ENCODE peak calls at places on chromosomes 12 and 14, in six cellular contexts. One of them, this sample, is unnamed.

GRCh38 chr12:48001426-48002178 is 2.7 kb downstream of the COL2A1 start:
- DNase-seq in GM13977: peak
- DNase-seq in ELR: peak
- DNase-seq in K562: no peak
- DNase-seq in effector CD4-positive, alpha-beta T cell: no peak
- DNase-seq in EH: peak
- DNase-seq in this sample: no peak

GRCh38 chr12:122203301-122203967 is at the start of gene B3GNT4:
- DNase-seq in GM13977: peak
- DNase-seq in ELR: peak
- DNase-seq in K562: peak
- DNase-seq in effector CD4-positive, alpha-beta T cell: peak
- DNase-seq in EH: peak
- DNase-seq in this sample: peak

GRCh38 chr12:92470608-92471021 is 232.2 kb upstream of the PLEKHG7 start:
- DNase-seq in GM13977: no peak
- DNase-seq in ELR: no peak
- DNase-seq in K562: no peak
- DNase-seq in effector CD4-positive, alpha-beta T cell: no peak
- DNase-seq in EH: no peak
- DNase-seq in this sample: no peak

GRCh38 chr12:12883369-12884001 is 7.9 kb upstream of the GPRC5A start:
- DNase-seq in GM13977: no peak
- DNase-seq in ELR: peak
- DNase-seq in K562: peak
- DNase-seq in effector CD4-positive, alpha-beta T cell: no peak
- DNase-seq in EH: peak
- DNase-seq in this sample: no peak

GRCh38 chr12:3667485-3667884 is 85.4 kb downstream of the CRACR2A start:
- DNase-seq in GM13977: no peak
- DNase-seq in ELR: no peak
- DNase-seq in K562: no peak
- DNase-seq in effector CD4-positive, alpha-beta T cell: no peak
- DNase-seq in EH: no peak
- DNase-seq in this sample: no peak

GRCh38 chr14:33839193-33840076 is 111.4 kb downstream of the EGLN3 start:
- DNase-seq in GM13977: peak
- DNase-seq in ELR: peak
- DNase-seq in K562: peak
- DNase-seq in effector CD4-positive, alpha-beta T cell: no peak
- DNase-seq in EH: peak
- DNase-seq in this sample: no peak

GRCh38 chr12:32107376-32108267 is 975 bp downstream of the BICD1 start:
- DNase-seq in GM13977: peak
- DNase-seq in ELR: peak
- DNase-seq in K562: peak
- DNase-seq in effector CD4-positive, alpha-beta T cell: no peak
- DNase-seq in EH: peak
- DNase-seq in this sample: no peak

GRCh38 chr14:54782803-54783659 is 119.6 kb downstream of the GCH1 start:
- DNase-seq in GM13977: peak
- DNase-seq in ELR: no peak
- DNase-seq in K562: no peak
- DNase-seq in effector CD4-positive, alpha-beta T cell: no peak
- DNase-seq in EH: no peak
- DNase-seq in this sample: no peak

GRCh38 chr14:96267336-96267735 is 11.3 kb downstream of the BDKRB1 start:
- DNase-seq in GM13977: no peak
- DNase-seq in ELR: peak
- DNase-seq in K562: no peak
- DNase-seq in effector CD4-positive, alpha-beta T cell: no peak
- DNase-seq in EH: peak
- DNase-seq in this sample: no peak

GRCh38 chr12:100404769-100405407 is 48.0 kb downstream of the SLC17A8 start:
- DNase-seq in GM13977: peak
- DNase-seq in ELR: peak
- DNase-seq in K562: peak
- DNase-seq in effector CD4-positive, alpha-beta T cell: no peak
- DNase-seq in EH: peak
- DNase-seq in this sample: no peak

GRCh38 chr14:103733651-103734050 is 18.0 kb downstream of the ZFYVE21 start:
- DNase-seq in GM13977: no peak
- DNase-seq in ELR: peak
- DNase-seq in K562: no peak
- DNase-seq in effector CD4-positive, alpha-beta T cell: no peak
- DNase-seq in EH: peak
- DNase-seq in this sample: no peak

GRCh38 chr14:80211143-80212024 is at the start of gene DIO2:
- DNase-seq in GM13977: no peak
- DNase-seq in ELR: peak
- DNase-seq in K562: no peak
- DNase-seq in effector CD4-positive, alpha-beta T cell: no peak
- DNase-seq in EH: peak
- DNase-seq in this sample: no peak

GRCh38 chr14:57266060-57266459 is 2.6 kb downstream of the EXOC5 start:
- DNase-seq in GM13977: no peak
- DNase-seq in ELR: peak
- DNase-seq in K562: no peak
- DNase-seq in effector CD4-positive, alpha-beta T cell: no peak
- DNase-seq in EH: peak
- DNase-seq in this sample: no peak

GRCh38 chr12:70927356-70927755 is 6.8 kb upstream of the PTPRR start:
- DNase-seq in GM13977: no peak
- DNase-seq in ELR: no peak
- DNase-seq in K562: no peak
- DNase-seq in effector CD4-positive, alpha-beta T cell: no peak
- DNase-seq in EH: no peak
- DNase-seq in this sample: no peak

GRCh38 chr14:70067810-70068209 is 120.9 kb downstream of the SLC8A3 start:
- DNase-seq in GM13977: no peak
- DNase-seq in ELR: no peak
- DNase-seq in K562: no peak
- DNase-seq in effector CD4-positive, alpha-beta T cell: no peak
- DNase-seq in EH: no peak
- DNase-seq in this sample: no peak

GRCh38 chr12:67698711-67699603 is 50.4 kb downstream of the DYRK2 start:
- DNase-seq in GM13977: peak
- DNase-seq in ELR: peak
- DNase-seq in K562: no peak
- DNase-seq in effector CD4-positive, alpha-beta T cell: peak
- DNase-seq in EH: peak
- DNase-seq in this sample: no peak